ENCODE peak calls at places on chromosome 17, in nine cellular contexts. S is K562, J is cardiac muscle cell, C is PC-3, L is mesendoderm, F is foreskin fibroblast, W is RWPE2, Z is IMR-90, Q is GM12865. H is an unnamed sample.

GRCh38 chr17:49951362-49952080 is 17.5 kb upstream of the DLX4 start:
- DNase-seq in S (no peak), J (no peak), C (peak; percentile 48), L (no peak), F (no peak), W (no peak), Z (no peak), Q (no peak), H (no peak)

GRCh38 chr17:292016-292415 is 60.6 kb downstream of the RPH3AL start:
- DNase-seq in S (no peak), J (no peak), C (no peak), L (no peak), F (no peak), W (peak; percentile 53), Z (no peak), Q (no peak), H (no peak)

GRCh38 chr17:42001729-42002128 is 15.5 kb downstream of the DNAJC7 start:
- DNase-seq in S (no peak), J (no peak), C (no peak), L (no peak), F (no peak), W (no peak), Z (no peak), Q (no peak), H (no peak)

GRCh38 chr17:3639981-3640596 is 3.5 kb downstream of the CTNS start:
- DNase-seq in S (peak; percentile 57), J (peak; percentile 81), C (no peak), L (peak; percentile 56), F (peak; percentile 49), W (no peak), Z (peak; percentile 74), Q (peak; percentile 21), H (no peak)

GRCh38 chr17:18031955-18032354 is 7.0 kb downstream of the ATPAF2 start:
- DNase-seq in S (no peak), J (peak; percentile 49), C (peak; percentile 78), L (no peak), F (no peak), W (no peak), Z (peak; percentile 61), Q (no peak), H (no peak)

GRCh38 chr17:82780981-82781893 is 29.4 kb downstream of the TBCD start:
- DNase-seq in S (no peak), J (no peak), C (no peak), L (no peak), F (no peak), W (no peak), Z (no peak), Q (no peak), H (no peak)

GRCh38 chr17:41777579-41778188 is 8.8 kb downstream of the JUP start:
- DNase-seq in S (no peak), J (peak; percentile 98), C (peak; percentile 92), L (peak; percentile 40), F (peak; percentile 90), W (no peak), Z (peak; percentile 96), Q (no peak), H (no peak)

GRCh38 chr17:33169580-33170285 is 123.4 kb downstream of the ASIC2 start:
- DNase-seq in S (no peak), J (no peak), C (peak; percentile 75), L (no peak), F (peak; percentile 33), W (no peak), Z (peak; percentile 57), Q (no peak), H (no peak)

GRCh38 chr17:68509151-68510057 is 2.8 kb upstream of the PRKAR1A start:
- DNase-seq in S (no peak), J (no peak), C (peak; percentile 14), L (no peak), F (no peak), W (no peak), Z (no peak), Q (peak; percentile 55), H (peak; percentile 14)

GRCh38 chr17:32461853-32462617 is 17.7 kb downstream of the PSMD11 start:
- DNase-seq in S (peak; percentile 40), J (peak; percentile 64), C (peak; percentile 62), L (peak; percentile 75), F (peak; percentile 35), W (no peak), Z (peak; percentile 52), Q (peak; percentile 74), H (peak; percentile 49)

GRCh38 chr17:12973496-12974318 is 44.1 kb downstream of the ELAC2 start:
- DNase-seq in S (no peak), J (peak; percentile 15), C (no peak), L (peak; percentile 36), F (no peak), W (no peak), Z (no peak), Q (no peak), H (peak; percentile 23)
- H3K4me3 ChIP-seq in S (no peak overlapping the region), J (no peak overlapping the region), C (no peak overlapping the region), L (peak overlapping the region; percentile 1), F (peak overlapping the region; percentile 27), W (no peak overlapping the region), Z (peak overlapping the region; percentile 2), Q (no peak overlapping the region), H (peak overlapping the region; percentile 34)

GRCh38 chr17:7233701-7234099 is 617 bp downstream of the DVL2 start:
- DNase-seq in S (no peak), J (no peak), C (no peak), L (peak; percentile 69), F (no peak), W (no peak), Z (no peak), Q (no peak), H (peak; percentile 65)

GRCh38 chr17:7228920-7229319 is 5.4 kb downstream of the DVL2 start:
- DNase-seq in S (no peak), J (no peak), C (no peak), L (no peak), F (no peak), W (no peak), Z (no peak), Q (no peak), H (no peak)

GRCh38 chr17:7229504-7229903 is 4.8 kb downstream of the DVL2 start:
- DNase-seq in S (no peak), J (no peak), C (no peak), L (no peak), F (no peak), W (no peak), Z (no peak), Q (no peak), H (no peak)

GRCh38 chr17:7234100-7235012 is at the start of gene DVL2:
- DNase-seq in S (peak; percentile 79), J (peak; percentile 97), C (peak; percentile 87), L (peak; percentile 97), F (peak; percentile 95), W (peak; percentile 95), Z (peak; percentile 94), Q (peak; percentile 97), H (peak; percentile 97)

GRCh38 chr17:7232114-7232513 is 2.2 kb downstream of the DVL2 start:
- DNase-seq in S (no peak), J (no peak), C (peak; percentile 1), L (no peak), F (no peak), W (no peak), Z (no peak), Q (no peak), H (no peak)
- H3K4me3 ChIP-seq in S (peak overlapping the region; percentile 73), J (no peak overlapping the region), C (peak overlapping the region; percentile 89), L (no peak overlapping the region), F (peak overlapping the region; percentile 68), W (no peak overlapping the region), Z (no peak overlapping the region), Q (no peak overlapping the region), H (peak overlapping the region; percentile 78)

GRCh38 chr17:19977360-19978205 is at the start of gene AKAP10:
- DNase-seq in S (peak; percentile 91), J (peak; percentile 90), C (peak; percentile 87), L (peak; percentile 93), F (peak; percentile 78), W (peak; percentile 89), Z (peak; percentile 73), Q (peak; percentile 95), H (peak; percentile 93)

GRCh38 chr17:19978206-19978802 is 676 bp upstream of the AKAP10 start:
- DNase-seq in S (no peak), J (no peak), C (no peak), L (peak; percentile 49), F (no peak), W (no peak), Z (no peak), Q (no peak), H (no peak)

GRCh38 chr17:19975601-19976000 is 2.0 kb downstream of the AKAP10 start:
- DNase-seq in S (no peak), J (no peak), C (no peak), L (no peak), F (no peak), W (no peak), Z (no peak), Q (no peak), H (no peak)

GRCh38 chr17:19979917-19980770 is 2.5 kb upstream of the AKAP10 start:
- DNase-seq in S (no peak), J (peak; percentile 43), C (no peak), L (no peak), F (no peak), W (no peak), Z (no peak), Q (no peak), H (no peak)

DNA sequence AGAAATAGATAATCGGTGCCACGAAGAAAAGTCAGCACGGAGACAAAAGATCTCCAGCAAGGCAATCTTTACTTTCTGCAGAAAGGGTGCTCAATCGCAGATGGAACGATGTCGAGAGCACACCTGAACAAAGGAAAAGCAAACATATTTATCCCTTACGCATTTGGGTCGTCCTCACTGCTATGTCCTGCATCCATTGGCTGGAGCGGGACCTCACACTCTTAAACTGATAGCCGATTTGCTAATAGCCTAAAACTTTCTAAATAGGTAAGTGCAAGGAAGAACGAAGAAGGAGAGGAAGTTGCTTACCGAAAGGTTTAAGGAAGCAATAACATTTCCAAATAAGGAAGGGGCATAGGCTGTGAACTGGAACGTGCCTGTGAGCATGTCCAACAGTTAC is 1.2 kb upstream of the AKAP10 start:
- DNase-seq in S (no peak), J (no peak), C (no peak), L (no peak), F (no peak), W (no peak), Z (no peak), Q (no peak), H (no peak)
- H3K4me3 ChIP-seq in S (no peak overlapping the region), J (no peak overlapping the region), C (no peak overlapping the region), L (no peak overlapping the region), F (no peak overlapping the region), W (no peak overlapping the region), Z (no peak overlapping the region), Q (peak overlapping the region; percentile 88), H (no peak overlapping the region)

GRCh38 chr17:29563816-29564215 is 3.0 kb downstream of the ABHD15 start:
- DNase-seq in S (no peak), J (no peak), C (no peak), L (no peak), F (no peak), W (no peak), Z (no peak), Q (no peak), H (no peak)

GRCh38 chr17:29561541-29562517 is 5.0 kb downstream of the ABHD15 start:
- DNase-seq in S (no peak), J (peak; percentile 60), C (no peak), L (no peak), F (no peak), W (no peak), Z (no peak), Q (no peak), H (no peak)

GRCh38 chr17:29560306-29560705 is 6.5 kb downstream of the ABHD15 start:
- DNase-seq in S (no peak), J (no peak), C (no peak), L (no peak), F (no peak), W (no peak), Z (no peak), Q (no peak), H (no peak)

GRCh38 chr17:29559640-29560039 is 7.2 kb downstream of the ABHD15 start:
- DNase-seq in S (no peak), J (no peak), C (no peak), L (no peak), F (no peak), W (no peak), Z (no peak), Q (no peak), H (no peak)

GRCh38 chr17:29562615-29563014 is 4.2 kb downstream of the ABHD15 start:
- DNase-seq in S (no peak), J (no peak), C (no peak), L (no peak), F (no peak), W (no peak), Z (no peak), Q (no peak), H (no peak)
- H3K4me3 ChIP-seq in S (no peak overlapping the region), J (no peak overlapping the region), C (no peak overlapping the region), L (no peak overlapping the region), F (no peak overlapping the region), W (no peak overlapping the region), Z (no peak overlapping the region), Q (no peak overlapping the region), H (no peak overlapping the region)

H was measured in A673.